ENCODE peak calls at places on chromosomes 7 and 10, in four cellular contexts. G is KBM-7; R is left kidney; A is stimulated activated CD4-positive, alpha-beta T cell treated with anti-CD3 and anti-CD28 coated beads, TNF-alpha, amount 100 ng/mL, for 24 hours. W is an unnamed sample.
A peak's percentile ranks its signal among the peaks of the same experiment; 100 is the strongest.

GRCh38 chr10:24440817-24441790 is 232.2 kb downstream of the KIAA1217 start:
- DNase-seq in G (no peak), R (no peak), A (no peak), W (no peak)

GRCh38 chr7:128271471-128272454 is 30.7 kb downstream of the LEP start:
- DNase-seq in G (no peak), R (peak; percentile 43), A (no peak), W (no peak)

GRCh38 chr10:101130984-101131961 is at the start of gene TLX1:
- DNase-seq in G (peak; percentile 95), R (peak; percentile 73), A (no peak), W (no peak)

GRCh38 chr7:95395755-95396135 is 430 bp downstream of the PON3 start:
- DNase-seq in G (no peak), R (no peak), A (no peak), W (no peak)

GRCh38 chr10:266974-267425 is 131.7 kb downstream of the ZMYND11 start:
- DNase-seq in G (no peak), R (no peak), A (no peak), W (no peak)

GRCh38 chr10:132613566-132614348 is 76.2 kb downstream of the INPP5A start:
- DNase-seq in G (no peak), R (no peak), A (no peak), W (no peak)

GRCh38 chr7:33892945-33893344 is 12.4 kb upstream of the BMPER start:
- DNase-seq in G (no peak), R (no peak), A (no peak), W (no peak)

GRCh38 chr7:28144266-28144665 is 36.3 kb downstream of the JAZF1 start:
- DNase-seq in G (no peak), R (peak; percentile 37), A (no peak), W (no peak)

GRCh38 chr7:21722371-21722770 is 179.5 kb downstream of the DNAH11 start:
- DNase-seq in G (no peak), R (no peak), A (no peak), W (no peak)

GRCh38 chr10:10160821-10161312 is 856.8 kb upstream of the CELF2 start:
- DNase-seq in G (no peak), R (no peak), A (no peak), W (no peak)

W was measured in AML-193.